ENCODE peak calls at places on chromosomes 12 and 14, in five cellular contexts. G is NB4, U is NCI-H524, O is substantia nigra, M is HTR-8/SVneo. E is an unnamed sample.

GRCh38 chr12:26062566-26062965 is 62.3 kb downstream of the BHLHE41 start:
- DNase-seq in G (no peak), U (no peak), O (no peak), M (peak; percentile 45), E (no peak)

GRCh38 chr14:24958271-24958670 is 91.7 kb downstream of the STXBP6 start:
- DNase-seq in G (no peak), U (no peak), O (no peak), M (no peak), E (no peak)

GRCh38 chr14:24307575-24308341 is at the start of gene CIDEB:
- DNase-seq in G (peak; percentile 73), U (peak; percentile 34), O (peak; percentile 14), M (peak; percentile 62), E (no peak)

GRCh38 chr12:104213952-104214351 is 1.6 kb upstream of the TXNRD1 start:
- DNase-seq in G (no peak), U (no peak), O (no peak), M (no peak), E (no peak)

GRCh38 chr14:61609143-61609851 is 86.0 kb upstream of the HIF1A start:
- DNase-seq in G (no peak), U (no peak), O (peak; percentile 37), M (no peak), E (no peak)

GRCh38 chr12:13256705-13257045 is 60.1 kb downstream of the EMP1 start:
- DNase-seq in G (no peak), U (no peak), O (no peak), M (no peak), E (no peak)

GRCh38 chr14:69298131-69299071 is 38.4 kb downstream of the GALNT16 start:
- DNase-seq in G (no peak), U (peak; percentile 40), O (no peak), M (no peak), E (no peak)

GRCh38 chr14:95189400-95190162 is 32.3 kb upstream of the DICER1 start:
- DNase-seq in G (no peak), U (peak; percentile 82), O (no peak), M (no peak), E (no peak)

GRCh38 chr12:109899783-109900751 is at the start of gene TCHP:
- DNase-seq in G (peak; percentile 97), U (peak; percentile 61), O (peak; percentile 79), M (peak; percentile 86), E (peak; percentile 95)

GRCh38 chr12:50222275-50222783 is 55.2 kb upstream of the CERS5 start:
- DNase-seq in G (peak; percentile 68), U (no peak), O (peak; percentile 11), M (peak; percentile 79), E (peak; percentile 51)

GRCh38 chr12:64746663-64747062 is 12.5 kb downstream of the GNS start:
- DNase-seq in G (peak; percentile 46), U (no peak), O (no peak), M (no peak), E (no peak)

GRCh38 chr12:109758406-109759075 is 44.9 kb downstream of the FAM222A start:
- DNase-seq in G (no peak), U (peak; percentile 15), O (no peak), M (no peak), E (peak; percentile 46)

E was measured in left lung.